ENCODE peak calls at places on chromosomes 7 and 10, in five cellular contexts. N, T, Q, C and F are unnamed samples.

GRCh38 chr7:151659219-151659618 is 139.5 kb upstream of the RHEB start:
- DNase-seq in Q (no peak), N (no peak), T (no peak), C (no peak), F (no peak)

GRCh38 chr10:86688398-86688921 is 20.1 kb downstream of the LDB3 start:
- DNase-seq in T (peak; percentile 57), N (peak; percentile 68), Q (peak; percentile 48), C (no peak), F (peak; percentile 81)

GRCh38 chr7:19268737-19269136 is 123.5 kb upstream of the FERD3L start:
- DNase-seq in C (no peak), Q (no peak), N (no peak), T (no peak), F (no peak)

GRCh38 chr10:124717911-124718734 is 26.1 kb downstream of the FAM53B start:
- DNase-seq in C (peak; percentile 95), Q (no peak), N (no peak), T (no peak), F (no peak)

GRCh38 chr10:47381427-47382379 is 2.4 kb downstream of the ZNF488 start:
- DNase-seq in T (no peak), N (peak; percentile 39), C (no peak), Q (no peak), F (no peak)

GRCh38 chr7:1380821-1381580 is 78.3 kb downstream of the MICALL2 start:
- DNase-seq in T (no peak), Q (no peak), C (no peak), N (no peak), F (no peak)

GRCh38 chr7:50724526-50725520 is 57.9 kb downstream of the GRB10 start:
- DNase-seq in C (no peak), T (no peak), Q (no peak), N (no peak), F (no peak)

GRCh38 chr7:12802070-12802469 is 114.6 kb downstream of the ARL4A start:
- DNase-seq in C (no peak), N (no peak), Q (no peak), T (no peak), F (no peak)

GRCh38 chr7:45435846-45436245 is 138.3 kb upstream of the ADCY1 start:
- DNase-seq in T (no peak), Q (no peak), C (no peak), N (no peak), F (no peak)

GRCh38 chr7:142110638-142111037 is 880 bp upstream of the MGAM2 start:
- DNase-seq in T (no peak), Q (peak; percentile 2), C (no peak), N (no peak), F (no peak)

GRCh38 chr10:127406018-127406550 is 143.0 kb upstream of the NPS start:
- DNase-seq in C (no peak), T (no peak), Q (no peak), N (no peak), F (no peak)

GRCh38 chr10:96299383-96299782 is 4.9 kb upstream of the DNTT start:
- DNase-seq in N (no peak), T (no peak), Q (no peak), C (no peak), F (no peak)

GRCh38 chr7:123657304-123657685 is 1.6 kb downstream of the LMOD2 start:
- DNase-seq in C (no peak), T (no peak), N (no peak), Q (no peak), F (no peak)

GRCh38 chr7:123660514-123661354 is 5.1 kb downstream of the LMOD2 start:
- DNase-seq in Q (no peak), T (no peak), N (no peak), C (no peak), F (no peak)

GRCh38 chr7:123655614-123656013 is at the start of gene LMOD2:
- DNase-seq in C (no peak), Q (no peak), T (no peak), N (no peak), F (no peak)

GRCh38 chr7:123656544-123657303 is 1.1 kb downstream of the LMOD2 start:
- DNase-seq in Q (no peak), N (no peak), C (no peak), T (no peak), F (no peak)

DNA sequence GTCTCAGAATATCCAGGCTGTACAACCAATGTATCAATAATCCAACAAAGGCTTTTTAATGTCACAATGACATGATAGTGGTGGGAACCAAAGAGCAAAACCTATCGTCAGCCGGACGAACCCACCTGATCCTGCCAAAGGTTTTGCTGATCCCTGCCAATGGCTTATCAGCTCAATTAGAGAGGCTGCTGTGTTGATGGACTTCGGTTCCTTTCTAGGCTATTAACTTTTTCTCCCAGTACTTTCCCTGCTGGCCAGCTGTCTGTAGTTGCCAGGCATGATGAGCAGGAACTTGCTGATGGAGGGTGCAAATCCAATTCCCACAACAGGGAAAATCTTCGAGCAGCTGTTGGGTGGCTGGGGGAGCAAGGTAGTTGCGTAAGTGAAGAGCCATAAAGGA is 2.4 kb downstream of the LMOD2 start:
- DNase-seq in N (no peak), C (no peak), T (no peak), Q (no peak), F (no peak)
- TF ChIP-seq SUZ12 in N (no peak), C (no peak), T (no peak), Q (no peak), F (no peak)

GRCh38 chr10:62810131-62810530 is 5.6 kb downstream of the ADO start:
- DNase-seq in T (no peak), N (no peak), Q (no peak), C (no peak), F (no peak)

GRCh38 chr10:62813453-62813852 is 2.7 kb downstream of the EGR2 start:
- DNase-seq in N (no peak), T (no peak), Q (no peak), C (no peak), F (no peak)

GRCh38 chr10:62813981-62814380 is 2.2 kb downstream of the EGR2 start:
- DNase-seq in T (no peak), N (no peak), C (no peak), Q (no peak), F (no peak)

GRCh38 chr10:62812672-62813439 is 3.3 kb downstream of the EGR2 start:
- DNase-seq in Q (no peak), C (no peak), N (no peak), T (no peak), F (no peak)

DNA sequence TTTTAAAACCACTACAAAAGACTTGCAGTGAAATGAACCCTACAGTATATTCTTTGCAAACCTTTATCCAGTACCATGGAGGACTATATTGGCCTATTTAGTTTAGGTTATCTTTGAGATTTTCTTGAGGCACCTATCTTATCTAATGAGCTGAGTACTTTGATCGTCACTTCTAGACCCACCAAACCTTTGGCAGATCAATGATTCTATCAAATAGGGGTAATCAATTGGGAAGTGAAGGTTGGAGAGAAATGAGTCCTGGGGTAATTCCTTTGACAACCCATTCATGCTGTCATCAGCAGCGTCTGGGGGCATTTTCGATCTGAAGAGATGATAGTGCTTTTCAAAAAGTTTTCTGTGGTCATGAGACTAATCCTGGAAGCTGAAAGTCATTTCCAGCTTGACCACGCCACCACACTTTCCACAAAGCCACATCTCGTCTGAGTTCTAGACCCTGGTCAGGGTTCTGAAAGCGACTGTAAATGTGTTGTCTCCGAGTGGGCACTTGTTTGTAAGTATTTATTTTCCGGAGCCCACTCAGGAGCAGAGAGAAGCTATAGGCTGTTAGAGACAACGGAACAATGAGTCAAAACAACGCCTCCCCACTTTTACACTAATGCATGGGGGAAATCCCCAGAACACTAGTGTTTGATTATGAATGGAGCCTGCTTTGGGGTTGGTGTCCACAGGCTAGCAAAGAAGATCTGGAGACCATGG is 4.8 kb downstream of the EGR2 start:
- DNase-seq in Q (no peak), C (peak; percentile 85), N (no peak), T (no peak), F (no peak)
- TF ChIP-seq SUZ12 in Q (no peak), C (no peak), N (no peak), T (no peak), F (no peak)

GRCh38 chr10:78703581-78703980 is 365.2 kb upstream of the ZMIZ1 start:
- DNase-seq in N (no peak), T (no peak), C (no peak), Q (no peak), F (no peak)

GRCh38 chr10:78700816-78701520 is 367.8 kb upstream of the ZMIZ1 start:
- DNase-seq in C (no peak), N (no peak), T (no peak), Q (no peak), F (no peak)

GRCh38 chr10:78696791-78697420 is 371.9 kb upstream of the ZMIZ1 start:
- DNase-seq in T (no peak), N (no peak), C (no peak), Q (no peak), F (no peak)

GRCh38 chr10:78695846-78696245 is 372.9 kb upstream of the ZMIZ1 start:
- DNase-seq in T (no peak), C (no peak), Q (no peak), N (no peak), F (no peak)

GRCh38 chr10:78700413-78700812 is 368.4 kb upstream of the ZMIZ1 start:
- DNase-seq in C (no peak), N (no peak), Q (no peak), T (no peak), F (no peak)
- TF ChIP-seq SUZ12 in C (no peak), N (no peak), Q (no peak), T (no peak), F (no peak)

GRCh38 chr7:93359520-93360198 is 127.5 kb downstream of the VPS50 start:
- DNase-seq in T (no peak), N (no peak), C (no peak), Q (no peak), F (no peak)

GRCh38 chr7:93366816-93367215 is 134.7 kb downstream of the VPS50 start:
- DNase-seq in C (no peak), T (no peak), N (no peak), Q (no peak), F (no peak)

GRCh38 chr7:93364806-93365205 is 132.6 kb downstream of the VPS50 start:
- DNase-seq in Q (no peak), T (no peak), C (no peak), N (no peak), F (no peak)

GRCh38 chr7:93361853-93362252 is 129.7 kb downstream of the VPS50 start:
- DNase-seq in Q (no peak), N (no peak), T (no peak), C (no peak), F (no peak)

GRCh38 chr7:93365341-93365740 is 133.2 kb downstream of the VPS50 start:
- DNase-seq in C (no peak), N (no peak), Q (no peak), T (no peak), F (no peak)
- TF ChIP-seq SUZ12 in C (no peak), N (no peak), Q (no peak), T (no peak), F (no peak)

DNA sequence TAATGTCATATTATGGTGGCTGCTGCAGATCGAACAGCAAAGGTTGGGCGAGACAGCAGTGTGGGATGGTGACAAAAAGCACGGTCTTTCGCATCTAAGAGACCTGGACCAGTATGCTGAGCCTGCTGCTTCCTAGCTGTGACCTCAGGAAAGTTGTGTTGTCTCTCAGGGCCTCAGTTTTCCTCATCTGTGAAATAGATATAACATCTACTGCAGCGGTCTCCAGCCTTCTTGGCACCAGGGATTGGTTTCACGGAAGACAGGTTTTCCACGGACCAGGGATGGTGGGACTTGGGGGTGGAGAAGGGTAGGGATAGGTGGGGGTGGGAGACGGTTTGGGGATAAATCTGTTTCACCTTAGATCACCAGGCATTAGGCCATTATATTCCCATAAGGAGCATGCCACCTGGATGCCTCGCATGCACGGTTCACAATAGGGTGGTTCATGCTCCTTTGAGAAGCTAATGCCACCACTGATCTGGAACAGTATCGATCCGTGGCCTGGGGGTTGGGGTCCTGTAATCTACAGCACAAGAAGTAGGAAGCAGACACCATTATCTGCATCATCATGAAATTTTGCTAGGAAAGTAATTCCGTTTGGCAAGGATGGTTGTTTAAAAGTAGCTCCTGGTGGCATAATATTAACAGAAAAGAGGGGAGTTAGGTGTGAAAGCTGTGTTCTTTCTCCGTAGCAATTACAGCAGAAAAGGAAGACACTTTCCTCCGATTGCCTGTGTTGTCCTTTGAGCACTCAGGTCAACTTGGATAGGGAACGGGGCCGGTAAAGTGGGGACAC is 10.8 kb downstream of the KLF6 start:
- DNase-seq in Q (no peak), N (no peak), T (no peak), C (no peak), F (no peak)
- TF ChIP-seq SUZ12 in Q (no peak), N (no peak), T (no peak), C (no peak), F (no peak)